ENCODE peak calls at places on chromosome 20, in seven cellular contexts. V is endothelial cell of umbilical vein, A is cardiac muscle cell, P is sigmoid colon, F is pancreas, O is tibial nerve, Q is upper lobe of right lung. I is an unnamed sample.

GRCh38 chr20:44632103-44632752 is 19.3 kb downstream of the ADA start:
- DNase-seq in F (no peak), O (no peak), V (no peak), Q (no peak), P (no peak), A (no peak), I (no peak)

GRCh38 chr20:10537850-10538480 is 102.9 kb downstream of the SLX4IP start:
- DNase-seq in P (no peak), A (no peak), O (no peak), Q (no peak), F (no peak), V (no peak), I (no peak)

GRCh38 chr20:46305973-46306360 is 2.3 kb downstream of the CDH22 start:
- DNase-seq in O (no peak), P (no peak), V (no peak), A (no peak), Q (no peak), F (no peak), I (no peak)

GRCh38 chr20:46040902-46041535 is 12.0 kb downstream of the SLC12A5 start:
- DNase-seq in P (no peak), A (peak), Q (no peak), F (no peak), O (no peak), V (peak), I (no peak)

GRCh38 chr20:10856237-10856636 is 182.4 kb upstream of the JAG1 start:
- DNase-seq in V (peak), A (no peak), Q (no peak), F (no peak), P (no peak), O (no peak), I (no peak)

GRCh38 chr20:39117486-39117885 is 155.3 kb downstream of the DHX35 start:
- DNase-seq in F (no peak), Q (no peak), O (no peak), V (peak), A (no peak), P (no peak), I (no peak)

GRCh38 chr20:3543901-3544507 is 73.2 kb downstream of the ATRN start:
- DNase-seq in P (no peak), Q (no peak), F (no peak), O (no peak), A (no peak), V (no peak), I (no peak)

GRCh38 chr20:57920971-57921370 is 211.2 kb upstream of the PMEPA1 start:
- DNase-seq in V (no peak), Q (peak), F (no peak), O (no peak), A (no peak), P (no peak), I (no peak)

GRCh38 chr20:63739129-63740069 is at the start of gene SLC2A4RG:
- DNase-seq in P (peak), Q (peak), A (peak), O (peak), V (peak), F (peak), I (no peak)

GRCh38 chr20:17710379-17711305 is 10.9 kb downstream of the BANF2 start:
- DNase-seq in V (no peak), A (peak), F (no peak), P (no peak), O (no peak), Q (no peak), I (no peak)

GRCh38 chr20:3456648-3457047 is 14.2 kb upstream of the ATRN start:
- DNase-seq in Q (no peak), P (no peak), O (no peak), A (no peak), V (no peak), F (no peak), I (no peak)

GRCh38 chr20:2102585-2103453 is 1.2 kb downstream of the STK35 start:
- DNase-seq in A (peak), Q (peak), O (peak), F (peak), V (peak), P (peak), I (peak)

GRCh38 chr20:12966468-12967085 is 42.2 kb upstream of the SPTLC3 start:
- DNase-seq in V (peak), O (no peak), A (peak), P (no peak), Q (no peak), F (no peak), I (peak)

GRCh38 chr20:46122071-46122470 is 4.0 kb downstream of the CD40 start:
- DNase-seq in V (peak), Q (no peak), P (no peak), F (no peak), O (no peak), A (no peak), I (no peak)

GRCh38 chr20:45313065-45313695 is 5.1 kb upstream of the MATN4 start:
- DNase-seq in P (no peak), F (no peak), A (no peak), V (no peak), Q (peak), O (no peak), I (no peak)

GRCh38 chr20:62122659-62123449 is 579 bp downstream of the LSM14B start:
- DNase-seq in P (peak), Q (peak), V (peak), F (peak), O (no peak), A (peak), I (no peak)

GRCh38 chr20:57594092-57594911 is 25.9 kb downstream of the ZBP1 start:
- DNase-seq in Q (peak), A (peak), P (peak), F (peak), V (peak), O (peak), I (no peak)

GRCh38 chr20:62710886-62711702 is 2.5 kb downstream of the NTSR1 start:
- DNase-seq in P (peak), A (no peak), Q (no peak), O (no peak), F (peak), V (no peak), I (no peak)

GRCh38 chr20:30910937-30911725 is 346.3 kb upstream of the DEFB115 start:
- DNase-seq in V (no peak), F (no peak), O (no peak), A (no peak), P (no peak), Q (no peak), I (no peak)

GRCh38 chr20:15236812-15237211 is 899.4 kb upstream of the FLRT3 start:
- DNase-seq in P (no peak), F (peak), O (no peak), A (no peak), V (peak), Q (no peak), I (no peak)

GRCh38 chr20:63502671-63503172 is 3.8 kb upstream of the EEF1A2 start:
- DNase-seq in A (no peak), O (no peak), P (no peak), F (no peak), Q (no peak), V (no peak), I (no peak)

GRCh38 chr20:11654766-11655165 is 262.9 kb upstream of the BTBD3 start:
- DNase-seq in Q (no peak), A (no peak), F (no peak), V (no peak), O (no peak), P (no peak), I (no peak)

GRCh38 chr20:12354725-12355124 is 437.0 kb downstream of the BTBD3 start:
- DNase-seq in F (no peak), V (no peak), Q (no peak), O (no peak), A (no peak), P (no peak), I (no peak)

GRCh38 chr20:40787922-40788321 is 98.9 kb upstream of the MAFB start:
- DNase-seq in F (no peak), O (no peak), Q (no peak), A (no peak), P (no peak), V (no peak), I (no peak)

GRCh38 chr20:61837200-61837599 is 228.5 kb downstream of the TAF4 start:
- DNase-seq in V (no peak), A (no peak), O (no peak), F (peak), P (no peak), Q (no peak), I (no peak)

GRCh38 chr20:1631309-1632227 is 11.8 kb upstream of the SIRPB1 start:
- DNase-seq in O (no peak), P (no peak), V (no peak), F (no peak), A (no peak), Q (no peak), I (peak)

GRCh38 chr20:56181593-56181992 is 66.9 kb upstream of the MC3R start:
- DNase-seq in O (no peak), V (no peak), A (no peak), P (no peak), F (no peak), Q (no peak), I (no peak)

GRCh38 chr20:54026300-54027064 is 43.9 kb downstream of the BCAS1 start:
- DNase-seq in V (no peak), O (no peak), Q (no peak), F (no peak), P (no peak), A (no peak), I (no peak)

GRCh38 chr20:19440660-19441527 is 228.5 kb downstream of the SLC24A3 start:
- DNase-seq in O (no peak), F (no peak), V (no peak), A (no peak), Q (no peak), P (peak), I (no peak)

GRCh38 chr20:38290829-38291581 is 13.0 kb upstream of the BPI start:
- DNase-seq in A (no peak), P (no peak), O (no peak), Q (no peak), F (no peak), V (peak), I (peak)

GRCh38 chr20:48983423-48984400 is 62.2 kb downstream of the ARFGEF2 start:
- DNase-seq in F (peak), O (no peak), Q (no peak), P (no peak), V (peak), A (no peak), I (peak)

GRCh38 chr20:45882469-45883099 is 1.6 kb downstream of the ZSWIM1 start:
- DNase-seq in O (no peak), Q (no peak), F (no peak), A (no peak), V (no peak), P (no peak), I (no peak)

GRCh38 chr20:5214826-5215225 is 88.0 kb downstream of the CDS2 start:
- DNase-seq in A (no peak), P (no peak), F (no peak), V (no peak), O (no peak), Q (no peak), I (no peak)

GRCh38 chr20:47354710-47355488 is 1.6 kb downstream of the ZMYND8 start:
- DNase-seq in O (no peak), Q (no peak), A (no peak), F (no peak), V (peak), P (no peak), I (no peak)
- H3K4me3 ChIP-seq in O (peak), Q (peak), A (peak), F (peak), V (peak), P (peak), I (peak)

DNA sequence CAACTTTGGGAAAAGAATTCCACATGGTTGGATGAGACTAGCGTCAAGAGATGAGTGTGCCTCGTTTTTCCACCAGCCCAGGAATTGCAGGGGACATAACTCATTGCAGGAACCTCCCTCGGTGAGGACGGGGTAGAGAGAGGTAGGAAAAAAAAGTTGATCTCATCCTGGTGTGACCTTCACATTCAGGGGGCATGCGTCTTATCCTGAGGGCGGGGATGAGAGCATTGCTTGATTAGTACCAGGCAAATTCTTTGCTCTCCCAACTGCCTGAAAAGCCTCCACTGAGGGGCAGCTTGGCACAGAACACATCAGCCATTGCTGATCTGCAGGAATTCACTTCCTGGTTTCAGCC is 11.8 kb downstream of the TLDC2 start:
- DNase-seq in P (no peak), F (no peak), A (no peak), O (no peak), Q (peak), V (no peak), I (no peak)
- H3K4me3 ChIP-seq in P (no peak), F (no peak), A (no peak), O (no peak), Q (no peak), V (no peak), I (peak)

GRCh38 chr20:407097-407952 is 774 bp upstream of the RBCK1 start:
- DNase-seq in V (peak), F (peak), Q (peak), P (peak), A (peak), O (peak), I (peak)
- H3K4me3 ChIP-seq in V (peak), F (peak), Q (peak), P (peak), A (peak), O (peak), I (peak)

DNA sequence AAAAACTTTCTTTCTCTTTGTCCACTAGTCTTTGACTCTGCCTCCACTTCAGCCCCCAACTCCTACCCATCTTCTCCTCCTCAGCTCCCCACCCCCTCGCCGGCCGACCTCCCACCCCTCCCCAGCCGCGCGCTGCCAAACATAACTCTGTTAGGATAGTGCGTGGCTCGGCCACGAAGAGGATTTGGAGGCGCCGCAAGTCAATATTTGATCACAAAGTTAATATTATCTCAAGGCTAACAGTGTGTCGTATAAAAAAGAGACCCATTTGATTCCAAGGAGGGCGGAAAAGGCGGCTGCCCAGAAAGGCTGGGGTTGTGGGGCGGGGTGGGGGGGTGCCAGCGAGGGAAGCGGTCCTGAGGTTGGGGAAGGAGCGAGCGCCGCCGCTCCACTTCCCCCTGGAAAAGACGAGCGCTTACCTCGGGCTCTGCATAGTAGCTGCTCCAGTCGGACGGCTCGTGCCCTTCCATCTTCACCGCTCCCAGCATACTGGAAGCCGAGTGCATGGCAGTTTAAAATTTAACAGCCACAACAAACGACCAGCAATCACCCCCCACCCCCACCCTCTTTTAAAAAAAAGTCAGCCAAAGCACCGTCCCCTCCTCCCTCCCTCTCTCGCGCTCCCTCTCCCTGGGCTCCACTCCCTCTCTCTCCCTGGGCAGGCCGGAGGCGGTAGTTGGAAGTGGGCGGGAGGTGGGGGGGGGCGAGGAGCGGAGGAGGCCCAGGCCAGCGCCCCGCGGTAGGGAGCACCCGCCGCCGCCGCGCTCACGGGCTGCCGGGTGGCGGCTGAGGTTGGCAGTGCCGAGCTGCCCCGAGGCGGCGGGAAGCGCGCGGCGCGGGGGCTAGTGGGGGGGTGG is at the start of gene FOXA2:
- DNase-seq in V (no peak), Q (peak), A (peak), P (no peak), O (no peak), F (peak), I (no peak)
- H3K4me3 ChIP-seq in V (no peak), Q (peak), A (peak), P (peak), O (no peak), F (peak), I (no peak)

DNA sequence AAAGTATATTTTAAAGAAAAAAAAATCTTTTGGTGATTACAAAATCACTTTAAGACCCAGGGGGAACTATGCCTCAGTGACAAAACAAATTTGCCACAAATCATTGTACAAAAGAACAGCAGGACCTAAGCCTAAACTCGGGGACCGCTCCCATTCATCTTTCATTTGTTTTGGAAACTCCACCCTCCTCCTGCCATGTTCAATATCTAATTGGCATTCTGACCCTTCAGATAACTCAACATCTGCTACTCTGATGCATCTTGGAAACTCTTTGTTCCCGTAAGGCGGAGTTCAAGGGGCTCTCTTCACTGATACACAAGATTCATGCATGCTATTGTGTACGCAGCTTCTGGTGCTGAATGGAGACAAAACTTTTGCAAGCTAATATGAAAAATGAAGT is 187.6 kb downstream of the ZFP64 start:
- DNase-seq in O (no peak), Q (no peak), V (no peak), P (no peak), F (no peak), A (no peak), I (no peak)
- H3K4me3 ChIP-seq in O (no peak), Q (no peak), V (no peak), P (no peak), F (no peak), A (no peak), I (no peak)

GRCh38 chr20:59301343-59302007 is 1.1 kb downstream of the EDN3 start:
- DNase-seq in A (no peak), O (no peak), Q (no peak), F (no peak), P (no peak), V (no peak), I (no peak)
- H3K4me3 ChIP-seq in A (no peak), O (no peak), Q (no peak), F (no peak), P (no peak), V (no peak), I (no peak)

DNA sequence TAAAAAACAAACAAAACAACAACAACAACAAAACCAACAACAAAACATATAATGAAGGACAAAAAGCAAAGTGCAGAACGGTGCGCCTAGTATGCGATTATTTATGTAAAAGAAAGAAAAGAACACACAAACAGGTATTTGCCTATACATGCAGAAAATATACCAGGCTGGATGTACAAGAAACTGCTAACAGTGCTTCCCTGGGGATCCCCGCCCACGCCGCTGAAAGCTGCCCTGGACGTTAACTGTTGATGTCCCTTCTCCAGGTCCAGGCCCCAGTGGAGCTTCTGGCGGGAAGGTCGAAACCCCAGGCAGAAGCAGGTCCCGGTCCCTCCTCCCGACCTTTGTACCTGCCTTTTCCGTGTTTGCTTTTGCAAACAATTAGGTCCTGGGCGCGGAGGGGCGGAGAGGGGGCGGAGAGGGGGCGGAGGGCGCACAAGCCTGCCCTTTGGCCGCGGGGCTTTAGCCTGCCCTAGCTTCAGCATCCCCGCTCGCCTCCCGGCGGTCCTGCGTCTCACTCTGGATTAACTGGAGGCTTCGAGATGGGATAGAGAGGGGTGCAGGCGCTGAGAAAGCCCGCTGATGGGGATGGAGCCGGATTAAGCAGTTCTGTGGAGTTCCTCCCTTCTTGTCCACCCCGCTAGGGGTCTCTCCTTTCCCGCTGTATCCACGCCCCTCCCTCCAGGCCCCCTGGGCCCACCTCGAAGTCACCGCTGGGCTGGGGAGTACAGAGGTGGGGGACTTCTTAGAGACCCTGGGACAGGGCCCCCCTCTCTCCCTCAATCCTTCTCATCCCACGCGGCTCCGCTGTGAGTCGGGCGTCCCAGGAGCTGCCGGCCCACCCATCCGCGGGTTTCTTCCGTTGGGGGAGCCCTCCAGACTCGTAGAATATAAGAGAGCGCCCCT is 8.2 kb upstream of the AHCY start:
- DNase-seq in O (no peak), V (no peak), F (peak), A (peak), P (no peak), Q (no peak), I (no peak)
- H3K4me3 ChIP-seq in O (peak), V (no peak), F (peak), A (peak), P (peak), Q (no peak), I (peak)

GRCh38 chr20:32606790-32607189 is 21.7 kb upstream of the NOL4L start:
- DNase-seq in O (no peak), P (no peak), V (no peak), F (no peak), Q (no peak), A (no peak), I (no peak)

GRCh38 chr20:32603046-32603726 is 18.1 kb upstream of the NOL4L start:
- DNase-seq in F (no peak), O (peak), Q (no peak), A (no peak), V (no peak), P (no peak), I (no peak)

GRCh38 chr20:32606107-32606506 is 21.0 kb upstream of the NOL4L start:
- DNase-seq in Q (no peak), O (no peak), V (no peak), A (no peak), P (no peak), F (no peak), I (no peak)

GRCh38 chr20:32607324-32607723 is 22.2 kb upstream of the NOL4L start:
- DNase-seq in O (no peak), Q (no peak), A (no peak), V (no peak), F (no peak), P (no peak), I (no peak)

DNA sequence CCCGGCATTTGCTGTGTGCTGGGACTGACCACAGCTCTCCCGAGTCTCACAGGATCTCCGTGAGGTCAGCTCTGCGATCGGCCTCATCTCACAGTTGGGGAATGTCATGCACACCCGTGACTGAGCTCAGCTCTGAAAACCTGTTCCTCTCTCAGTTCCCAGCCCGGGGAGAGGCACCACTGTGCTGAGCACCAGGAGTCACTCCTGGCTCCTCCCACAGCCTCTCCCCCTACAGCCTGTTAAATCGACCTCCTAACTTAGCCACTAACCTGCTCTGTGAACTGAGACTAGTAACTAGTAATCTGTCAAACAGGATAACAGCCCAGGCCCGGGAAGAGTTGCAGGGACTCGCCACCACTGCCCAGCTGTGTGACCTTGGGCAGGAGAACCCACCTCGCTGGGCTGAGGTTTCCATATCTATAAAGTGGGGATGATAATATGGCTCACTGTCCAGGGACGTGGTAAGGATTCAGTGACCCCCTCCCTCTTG is 20.1 kb upstream of the NOL4L start:
- DNase-seq in V (no peak), F (no peak), Q (no peak), O (peak), A (peak), P (no peak), I (no peak)
- H3K4me3 ChIP-seq in V (no peak), F (no peak), Q (no peak), O (no peak), A (no peak), P (no peak), I (no peak)

I was measured in AG09309.